ENCODE peak calls at places on chromosomes 4 and X, in six cellular contexts. M is CD8-positive, alpha-beta T cell; K is PC-3; F is dorsolateral prefrontal cortex; A is thoracic aorta; H is HepG2. Y is an unnamed sample.

GRCh38 chr4:7358100-7358735 is 76.5 kb downstream of the PSAPL1 start:
- DNase-seq in F (peak; percentile 78), K (peak; percentile 84), M (no peak), H (no peak), A (peak; percentile 10), Y (no peak)

GRCh38 chr4:1492636-1493539 is 86.6 kb upstream of the NKX1-1 start:
- DNase-seq in H (no peak), A (no peak), M (no peak), K (no peak), F (peak; percentile 39), Y (no peak)

GRCh38 chrX:55161581-55161980 is 58.6 kb upstream of the PAGE5 start:
- DNase-seq in A (no peak), M (no peak), H (no peak), K (no peak), F (no peak), Y (no peak)

GRCh38 chr4:177442623-177443155 is 452 bp upstream of the AGA start:
- DNase-seq in H (peak; percentile 8), M (peak; percentile 15), F (no peak), K (no peak), A (no peak), Y (no peak)

GRCh38 chr4:22454955-22455354 is 60.9 kb downstream of the ADGRA3 start:
- DNase-seq in H (no peak), K (no peak), F (no peak), A (no peak), M (no peak), Y (no peak)

GRCh38 chr4:98448923-98449322 is 187.7 kb downstream of the RAP1GDS1 start:
- DNase-seq in A (no peak), M (no peak), F (no peak), H (no peak), K (no peak), Y (no peak)

GRCh38 chr4:93199492-93199891 is 629.1 kb upstream of the ATOH1 start:
- DNase-seq in A (no peak), M (no peak), F (no peak), K (peak; percentile 61), H (peak; percentile 41), Y (no peak)

GRCh38 chrX:56130436-56130835 is 101.7 kb upstream of the KLF8 start:
- DNase-seq in K (no peak), H (no peak), M (no peak), F (no peak), A (no peak), Y (no peak)

GRCh38 chr4:7872264-7872771 is 67.3 kb downstream of the AFAP1 start:
- DNase-seq in K (peak; percentile 78), M (no peak), F (no peak), H (no peak), A (no peak), Y (peak; percentile 80)

GRCh38 chrX:85992811-85993229 is 54.5 kb downstream of the CHM start:
- DNase-seq in M (no peak), A (no peak), K (peak; percentile 69), F (no peak), H (peak; percentile 3), Y (no peak)

GRCh38 chr4:103498161-103499070 is 221.4 kb downstream of the TACR3 start:
- DNase-seq in A (no peak), F (no peak), H (no peak), M (no peak), K (peak; percentile 14), Y (no peak)

GRCh38 chr4:118729287-118730286 is 44.4 kb downstream of the METTL14 start:
- DNase-seq in K (no peak), A (no peak), F (no peak), H (peak; percentile 3), M (no peak), Y (no peak)

GRCh38 chr4:8537041-8537461 is 43.1 kb upstream of the GPR78 start:
- DNase-seq in M (no peak), K (peak; percentile 93), H (peak; percentile 42), F (no peak), A (peak; percentile 14), Y (peak; percentile 62)

GRCh38 chrX:13689519-13690211 is 737 bp downstream of the RAB9A start:
- DNase-seq in K (peak; percentile 13), F (no peak), H (no peak), M (no peak), A (no peak), Y (no peak)

GRCh38 chr4:89024051-89024675 is 32.8 kb downstream of the FAM13A start:
- DNase-seq in H (peak; percentile 77), A (peak; percentile 28), K (peak; percentile 76), F (no peak), M (peak; percentile 46), Y (no peak)

GRCh38 chr4:41749650-41750049 is 1.1 kb upstream of the PHOX2B start:
- DNase-seq in A (no peak), K (no peak), F (no peak), H (no peak), M (no peak), Y (no peak)

GRCh38 chr4:165325732-165326512 is 1.5 kb upstream of the MSMO1 start:
- DNase-seq in A (no peak), F (no peak), M (no peak), H (peak; percentile 49), K (peak; percentile 71), Y (no peak)
- H3K4me3 ChIP-seq in A (peak overlapping the region; percentile 83), F (peak overlapping the region; percentile 90), M (no peak overlapping the region), H (peak overlapping the region; percentile 87), K (peak overlapping the region; percentile 96), Y (no peak overlapping the region)

GRCh38 chr4:124177647-124178425 is 534.7 kb downstream of the ANKRD50 start:
- DNase-seq in A (no peak), M (no peak), K (peak; percentile 80), F (no peak), H (no peak), Y (no peak)
- H3K27ac ChIP-seq in A (peak overlapping the region; percentile 36), M (no peak overlapping the region), K (peak overlapping the region; percentile 76), F (no peak overlapping the region), H (no peak overlapping the region), Y (no peak overlapping the region)

GRCh38 chrX:65866146-65866545 is 173.7 kb downstream of the VSIG4 start:
- DNase-seq in M (peak; percentile 11), K (no peak), A (no peak), H (no peak), F (no peak), Y (no peak)

GRCh38 chrX:65874765-65875164 is 165.1 kb downstream of the VSIG4 start:
- DNase-seq in M (no peak), F (no peak), A (no peak), K (peak; percentile 9), H (no peak), Y (no peak)

GRCh38 chrX:65866762-65867161 is 173.1 kb downstream of the VSIG4 start:
- DNase-seq in F (no peak), M (no peak), H (no peak), A (no peak), K (no peak), Y (no peak)

GRCh38 chrX:65874110-65874509 is 165.8 kb downstream of the VSIG4 start:
- DNase-seq in K (no peak), M (no peak), F (no peak), A (no peak), H (no peak), Y (no peak)

DNA sequence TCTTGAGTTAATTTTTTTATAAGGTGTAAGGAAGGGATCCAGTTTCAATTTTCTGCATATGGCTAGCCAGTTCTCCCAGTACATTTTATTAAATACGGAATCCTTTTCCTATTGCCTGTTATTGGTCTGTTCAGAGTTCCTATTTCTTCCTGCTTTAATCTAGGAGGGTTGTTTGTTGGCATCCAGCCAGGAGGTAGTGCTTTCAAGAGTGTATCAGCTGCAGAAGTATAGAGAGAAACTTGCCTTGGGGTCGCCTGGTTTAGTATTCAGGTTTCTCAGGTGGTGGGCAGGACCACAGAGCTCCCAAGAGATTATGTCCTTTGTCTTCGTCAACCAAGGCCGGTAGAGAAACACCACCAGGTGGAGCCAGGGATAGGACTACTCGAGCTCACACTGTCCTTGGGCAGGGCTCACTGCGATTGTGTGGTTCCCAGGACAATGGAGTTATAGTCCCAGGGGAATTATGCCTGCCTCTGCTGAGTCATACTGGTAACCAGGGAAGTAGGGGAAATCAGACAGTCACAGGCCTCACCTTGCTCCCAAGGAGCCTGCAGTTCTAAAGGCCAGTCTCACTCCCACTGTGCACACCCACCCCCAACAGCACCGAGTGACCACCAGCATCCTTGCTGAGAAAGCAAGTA is 168.1 kb downstream of the VSIG4 start:
- DNase-seq in A (no peak), K (peak; percentile 74), H (peak; percentile 41), M (no peak), F (no peak), Y (no peak)
- TF ChIP-seq CTCF in A (no peak), K (peak; percentile 50), H (peak; percentile 44), M (no peak), F (no peak), Y (no peak)

GRCh38 chr4:189792819-189793618 is 147.7 kb upstream of the FRG1 start:
- DNase-seq in M (peak; percentile 54), H (peak; percentile 39), K (peak; percentile 67), A (peak; percentile 2), F (peak; percentile 77), Y (peak; percentile 59)
- H3K4me3 ChIP-seq in M (no peak overlapping the region), H (no peak overlapping the region), K (no peak overlapping the region), A (peak overlapping the region; percentile 26), F (no peak overlapping the region), Y (no peak overlapping the region)

GRCh38 chr4:155660436-155660835 is 6.2 kb upstream of the GUCY1A1 start:
- DNase-seq in K (no peak), F (no peak), M (no peak), A (no peak), H (no peak), Y (no peak)

GRCh38 chr4:155659168-155659567 is 7.5 kb upstream of the GUCY1A1 start:
- DNase-seq in M (no peak), K (no peak), A (no peak), F (no peak), H (no peak), Y (no peak)

GRCh38 chr4:155657169-155657568 is 9.5 kb upstream of the GUCY1A1 start:
- DNase-seq in M (no peak), H (no peak), A (no peak), F (no peak), K (no peak), Y (no peak)

GRCh38 chr4:155657985-155658384 is 8.7 kb upstream of the GUCY1A1 start:
- DNase-seq in F (no peak), K (no peak), M (no peak), A (no peak), H (no peak), Y (no peak)

GRCh38 chr4:155658665-155659064 is 8.0 kb upstream of the GUCY1A1 start:
- DNase-seq in K (no peak), A (no peak), F (no peak), M (no peak), H (no peak), Y (no peak)
- H3K27ac ChIP-seq in K (no peak overlapping the region), A (peak overlapping the region; percentile 33), F (no peak overlapping the region), M (no peak overlapping the region), H (no peak overlapping the region), Y (no peak overlapping the region)

DNA sequence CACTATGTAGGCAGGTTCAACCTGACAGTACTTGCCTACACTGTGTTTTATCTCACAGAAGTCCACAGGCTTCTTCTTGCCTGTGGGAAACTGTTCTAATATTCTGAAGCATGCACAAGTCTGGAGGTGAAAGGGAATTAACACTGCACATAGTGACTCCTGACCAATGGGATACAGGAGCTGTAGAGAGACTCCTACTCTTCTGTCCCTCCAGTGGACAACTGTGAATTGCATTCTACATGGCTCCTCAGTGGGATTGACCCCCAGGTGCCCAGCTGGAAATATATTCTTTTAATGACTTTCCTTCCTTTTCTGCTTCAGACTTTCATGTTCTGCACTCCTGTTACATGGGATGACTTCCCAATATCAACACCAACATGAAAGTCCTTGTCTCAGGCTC is 8.2 kb upstream of the YIPF6 start:
- DNase-seq in H (peak; percentile 58), M (no peak), F (no peak), A (no peak), K (peak; percentile 62), Y (no peak)
- TF ChIP-seq CTCF in H (peak; percentile 62), M (no peak), F (no peak), A (no peak), K (peak; percentile 62), Y (peak; percentile 33)